ENCODE peak calls at places on chromosomes 16 and 17, in nine cellular contexts. S, U, F, N, P, K, L, H and B are unnamed samples.

GRCh38 chr17:37813753-37814152 is 68.9 kb upstream of the HNF1B start:
- DNase-seq in L (no peak), N (no peak), P (no peak), U (no peak), H (peak; percentile 48), S (no peak), F (no peak), K (no peak), B (no peak)

GRCh38 chr16:10770907-10771306 is 27.3 kb downstream of the NUBP1 start:
- DNase-seq in S (no peak), L (no peak), K (no peak), N (no peak), F (no peak), H (peak; percentile 51), U (no peak), P (no peak), B (no peak)

GRCh38 chr17:18257747-18258355 is 687 bp downstream of the FLII start:
- DNase-seq in U (peak; percentile 28), H (peak; percentile 78), N (no peak), L (no peak), F (peak; percentile 41), K (no peak), S (peak; percentile 47), P (peak; percentile 88), B (peak; percentile 80)

GRCh38 chr16:57815987-57816745 is 13.9 kb upstream of the KIFC3 start:
- DNase-seq in F (peak; percentile 31), P (peak; percentile 96), L (no peak), N (peak; percentile 26), K (peak; percentile 64), U (no peak), H (peak; percentile 94), S (peak; percentile 76), B (peak; percentile 80)

GRCh38 chr16:3938843-3939624 is 58.5 kb upstream of the CREBBP start:
- DNase-seq in U (peak; percentile 59), K (peak; percentile 81), N (peak; percentile 39), L (no peak), H (peak; percentile 41), P (peak; percentile 76), F (peak; percentile 63), S (peak; percentile 20), B (peak; percentile 81)

GRCh38 chr17:3529817-3530741 is 27.5 kb downstream of the TRPV3 start:
- DNase-seq in S (no peak), U (no peak), L (no peak), F (no peak), K (peak; percentile 92), N (no peak), H (no peak), P (peak; percentile 64), B (peak; percentile 79)

GRCh38 chr16:6558661-6559060 is 774.0 kb upstream of the RBFOX1 start:
- DNase-seq in F (no peak), N (no peak), H (no peak), K (no peak), U (no peak), S (no peak), P (no peak), L (no peak), B (no peak)

GRCh38 chr17:49995055-49995738 is at the start of gene DLX3:
- DNase-seq in F (peak; percentile 65), P (peak; percentile 86), U (no peak), N (no peak), L (no peak), S (peak; percentile 92), K (peak; percentile 71), H (peak; percentile 41), B (no peak)

GRCh38 chr17:17036520-17036998 is 5.7 kb upstream of the MPRIP start:
- DNase-seq in N (no peak), H (peak; percentile 32), L (no peak), K (peak; percentile 28), P (no peak), F (no peak), U (no peak), S (no peak), B (no peak)

GRCh38 chr16:84647830-84648594 is at the start of gene KLHL36:
- DNase-seq in S (peak; percentile 68), U (peak; percentile 63), F (peak; percentile 38), L (no peak), P (peak; percentile 73), K (peak; percentile 81), N (peak; percentile 55), H (peak; percentile 23), B (peak; percentile 79)

GRCh38 chr17:13024033-13024432 is 6.2 kb upstream of the ELAC2 start:
- DNase-seq in K (no peak), H (no peak), N (no peak), L (peak; percentile 14), F (no peak), S (peak; percentile 14), U (no peak), P (no peak), B (no peak)

GRCh38 chr16:57126412-57126811 is 34.0 kb downstream of the CPNE2 start:
- DNase-seq in H (no peak), P (no peak), U (no peak), S (no peak), F (no peak), L (no peak), N (no peak), K (no peak), B (no peak)

GRCh38 chr17:4236456-4236855 is 27.3 kb downstream of the ANKFY1 start:
- DNase-seq in S (no peak), L (no peak), K (no peak), U (no peak), F (no peak), P (no peak), H (no peak), N (no peak), B (no peak)

GRCh38 chr16:53809088-53809951 is 105.4 kb downstream of the FTO start:
- DNase-seq in K (no peak), F (no peak), U (no peak), H (peak; percentile 47), L (no peak), N (no peak), S (no peak), P (no peak), B (no peak)

GRCh38 chr16:84616515-84616914 is 1.4 kb downstream of the COTL1 start:
- DNase-seq in H (peak; percentile 51), F (no peak), L (no peak), U (no peak), S (no peak), K (no peak), P (no peak), N (no peak), B (no peak)

GRCh38 chr17:28811594-28812135 is 30.9 kb downstream of the FAM222B start:
- DNase-seq in U (no peak), P (peak; percentile 17), N (no peak), S (peak; percentile 79), K (no peak), F (no peak), H (peak; percentile 57), L (no peak), B (no peak)

GRCh38 chr17:40179923-40180659 is 2.8 kb downstream of the RAPGEFL1 start:
- DNase-seq in S (no peak), P (no peak), F (no peak), K (no peak), N (no peak), L (no peak), U (no peak), H (peak; percentile 78), B (no peak)

GRCh38 chr16:50268352-50268751 is 2.0 kb downstream of the ADCY7 start:
- DNase-seq in H (no peak), F (no peak), P (peak; percentile 42), U (no peak), K (no peak), L (no peak), S (no peak), N (no peak), B (peak; percentile 19)

GRCh38 chr17:30517786-30518185 is 40.6 kb downstream of the GOSR1 start:
- DNase-seq in H (no peak), U (no peak), N (no peak), S (no peak), F (no peak), K (no peak), P (no peak), L (no peak), B (no peak)

GRCh38 chr17:12637015-12637414 is 28.7 kb upstream of the MYOCD start:
- DNase-seq in P (no peak), U (no peak), N (no peak), S (no peak), L (no peak), F (no peak), K (no peak), H (peak; percentile 68), B (no peak)

GRCh38 chr17:68288804-68289203 is 2.1 kb downstream of the SLC16A6 start:
- DNase-seq in U (no peak), L (no peak), S (no peak), H (no peak), K (no peak), F (no peak), N (no peak), P (no peak), B (no peak)

GRCh38 chr16:54288592-54289241 is 2.1 kb upstream of the IRX3 start:
- DNase-seq in U (no peak), S (no peak), F (no peak), P (no peak), N (no peak), K (no peak), L (no peak), H (no peak), B (no peak)

GRCh38 chr17:40490289-40490853 is 11.1 kb downstream of the TNS4 start:
- DNase-seq in F (no peak), S (peak; percentile 56), N (no peak), U (no peak), K (peak; percentile 75), P (peak; percentile 97), H (peak; percentile 93), L (no peak), B (peak; percentile 81)

GRCh38 chr17:76268015-76268749 is 3.0 kb downstream of the UBALD2 start:
- DNase-seq in S (no peak), P (peak; percentile 93), H (peak; percentile 88), U (no peak), L (no peak), N (peak; percentile 44), K (no peak), F (no peak), B (peak; percentile 87)

GRCh38 chr17:7307686-7308624 is 527 bp downstream of the EIF5A start:
- DNase-seq in L (no peak), U (peak; percentile 33), S (no peak), P (no peak), N (no peak), H (no peak), K (peak; percentile 82), F (peak; percentile 35), B (peak; percentile 82)

GRCh38 chr16:50247906-50248608 is 18.3 kb upstream of the ADCY7 start:
- DNase-seq in P (peak; percentile 59), U (no peak), K (no peak), F (no peak), N (no peak), H (no peak), S (no peak), L (no peak), B (no peak)

GRCh38 chr16:2296662-2297505 is 29.0 kb upstream of the RNPS1 start:
- DNase-seq in H (peak; percentile 49), K (peak; percentile 72), S (no peak), L (no peak), P (no peak), F (no peak), U (no peak), N (no peak), B (peak; percentile 60)

GRCh38 chr17:57970706-57971105 is 15.5 kb upstream of the CUEDC1 start:
- DNase-seq in N (no peak), L (no peak), H (no peak), S (no peak), P (no peak), U (no peak), F (no peak), K (no peak), B (no peak)

GRCh38 chr16:11052080-11052808 is 107.9 kb downstream of the CLEC16A start:
- DNase-seq in N (no peak), S (no peak), U (no peak), P (peak; percentile 38), F (no peak), K (peak; percentile 21), H (no peak), L (no peak), B (no peak)